ENCODE peak calls at places on chromosome 1, in five cellular contexts. R is activated CD8-positive, alpha-beta memory T cell treated with anti-CD3 and anti-CD28 coated beads, Interleukin-2, amount 50 U/mL, for 4 hours; X is kidney epithelial cell; O is HT1080; D is heart right ventricle. E is an unnamed sample.

GRCh38 chr1:245566952-245567351 is 412.2 kb downstream of the KIF26B start:
- DNase-seq in R (no peak), X (no peak), O (no peak), D (no peak), E (no peak)

GRCh38 chr1:215484111-215484914 is 82.8 kb upstream of the KCTD3 start:
- DNase-seq in R (no peak), X (no peak), O (no peak), D (no peak), E (no peak)

GRCh38 chr1:1440941-1441888 is 5.7 kb downstream of the VWA1 start:
- DNase-seq in R (peak), X (no peak), O (no peak), D (peak), E (no peak)

GRCh38 chr1:5889462-5889861 is 102.8 kb downstream of the NPHP4 start:
- DNase-seq in R (no peak), X (no peak), O (no peak), D (no peak), E (no peak)

GRCh38 chr1:170247751-170248521 is 102.2 kb downstream of the NTMT2 start:
- DNase-seq in R (no peak), X (no peak), O (no peak), D (no peak), E (peak)

GRCh38 chr1:101264699-101265098 is 27.9 kb downstream of the S1PR1 start:
- DNase-seq in R (no peak), X (no peak), O (no peak), D (no peak), E (no peak)

GRCh38 chr1:219897914-219898313 is 30.4 kb downstream of the SLC30A10 start:
- DNase-seq in R (no peak), X (no peak), O (no peak), D (no peak), E (no peak)

GRCh38 chr1:55289614-55290013 is 74.5 kb upstream of the USP24 start:
- DNase-seq in R (no peak), X (no peak), O (no peak), D (no peak), E (no peak)

GRCh38 chr1:64920936-64921589 is 45.3 kb downstream of the JAK1 start:
- DNase-seq in R (no peak), X (no peak), O (no peak), D (no peak), E (no peak)

GRCh38 chr1:60874703-60875102 is 207.7 kb upstream of the NFIA start:
- DNase-seq in R (no peak), X (peak), O (peak), D (no peak), E (no peak)

GRCh38 chr1:30512253-30512921 is 211.0 kb downstream of the MATN1 start:
- DNase-seq in R (no peak), X (no peak), O (no peak), D (no peak), E (no peak)

GRCh38 chr1:180802849-180803248 is 109.8 kb upstream of the KIAA1614 start:
- DNase-seq in R (no peak), X (no peak), O (no peak), D (no peak), E (no peak)

GRCh38 chr1:235041201-235041600 is 87.4 kb downstream of the TOMM20 start:
- DNase-seq in R (no peak), X (no peak), O (no peak), D (no peak), E (no peak)

GRCh38 chr1:62250126-62250726 is 55.6 kb downstream of the L1TD1 start:
- DNase-seq in R (no peak), X (no peak), O (no peak), D (no peak), E (no peak)

GRCh38 chr1:29800120-29800519 is 563.8 kb downstream of the PTPRU start:
- DNase-seq in R (no peak), X (no peak), O (no peak), D (no peak), E (no peak)

GRCh38 chr1:78370356-78370755 is 120.4 kb upstream of the PTGFR start:
- DNase-seq in R (no peak), X (peak), O (peak), D (no peak), E (no peak)

GRCh38 chr1:94602312-94602711 is 60.8 kb upstream of the F3 start:
- DNase-seq in R (no peak), X (no peak), O (peak), D (no peak), E (no peak)

GRCh38 chr1:236313412-236313811 is 31.7 kb upstream of the ERO1B start:
- DNase-seq in R (no peak), X (no peak), O (no peak), D (no peak), E (no peak)

E was measured in kidney glomerular epithelial cell.